ENCODE peak calls at places on chromosomes 2 and 18, in ten cellular contexts. One of them, this sample, is unnamed.

GRCh38 chr18:60555629-60556028 is 183.1 kb upstream of the MC4R start:
- DNase-seq in mammary epithelial cell: no peak
- DNase-seq in Calu3: no peak
- DNase-seq in B cell: no peak
- DNase-seq in HFFc6: no peak
- DNase-seq in cardiac muscle cell: no peak
- DNase-seq in CD8-positive, alpha-beta T cell: no peak
- DNase-seq in RWPE1: no peak
- DNase-seq in psoas muscle: no peak
- DNase-seq in fibroblast of the aortic adventitia: no peak
- DNase-seq in this sample: no peak

GRCh38 chr2:120669121-120669952 is 66.3 kb upstream of the GLI2 start:
- DNase-seq in mammary epithelial cell: no peak
- DNase-seq in Calu3: peak; percentile 69
- DNase-seq in B cell: no peak
- DNase-seq in HFFc6: no peak
- DNase-seq in cardiac muscle cell: peak; percentile 38
- DNase-seq in CD8-positive, alpha-beta T cell: no peak
- DNase-seq in RWPE1: no peak
- DNase-seq in psoas muscle: no peak
- DNase-seq in fibroblast of the aortic adventitia: peak; percentile 17
- DNase-seq in this sample: no peak

GRCh38 chr2:190524928-190525327 is 9.6 kb downstream of the NEMP2 start:
- DNase-seq in mammary epithelial cell: no peak
- DNase-seq in Calu3: no peak
- DNase-seq in B cell: no peak
- DNase-seq in HFFc6: no peak
- DNase-seq in cardiac muscle cell: no peak
- DNase-seq in CD8-positive, alpha-beta T cell: no peak
- DNase-seq in RWPE1: no peak
- DNase-seq in psoas muscle: no peak
- DNase-seq in fibroblast of the aortic adventitia: no peak
- DNase-seq in this sample: no peak

GRCh38 chr2:71779306-71779855 is 326.0 kb downstream of the DYSF start:
- DNase-seq in mammary epithelial cell: no peak
- DNase-seq in Calu3: no peak
- DNase-seq in B cell: no peak
- DNase-seq in HFFc6: no peak
- DNase-seq in cardiac muscle cell: no peak
- DNase-seq in CD8-positive, alpha-beta T cell: no peak
- DNase-seq in RWPE1: no peak
- DNase-seq in psoas muscle: no peak
- DNase-seq in fibroblast of the aortic adventitia: peak; percentile 65
- DNase-seq in this sample: peak; percentile 2

GRCh38 chr2:72081450-72081849 is 66.2 kb downstream of the CYP26B1 start:
- DNase-seq in mammary epithelial cell: peak; percentile 29
- DNase-seq in Calu3: no peak
- DNase-seq in B cell: no peak
- DNase-seq in HFFc6: no peak
- DNase-seq in cardiac muscle cell: no peak
- DNase-seq in CD8-positive, alpha-beta T cell: no peak
- DNase-seq in RWPE1: no peak
- DNase-seq in psoas muscle: no peak
- DNase-seq in fibroblast of the aortic adventitia: peak; percentile 45
- DNase-seq in this sample: no peak

GRCh38 chr2:43943323-43943722 is 52.5 kb downstream of the LRPPRC start:
- DNase-seq in mammary epithelial cell: no peak
- DNase-seq in Calu3: no peak
- DNase-seq in B cell: no peak
- DNase-seq in HFFc6: no peak
- DNase-seq in cardiac muscle cell: no peak
- DNase-seq in CD8-positive, alpha-beta T cell: no peak
- DNase-seq in RWPE1: no peak
- DNase-seq in psoas muscle: no peak
- DNase-seq in fibroblast of the aortic adventitia: no peak
- DNase-seq in this sample: no peak

GRCh38 chr2:43217228-43218220 is 8.9 kb downstream of the ZFP36L2 start:
- DNase-seq in mammary epithelial cell: no peak
- DNase-seq in Calu3: no peak
- DNase-seq in B cell: no peak
- DNase-seq in HFFc6: no peak
- DNase-seq in cardiac muscle cell: peak; percentile 90
- DNase-seq in CD8-positive, alpha-beta T cell: no peak
- DNase-seq in RWPE1: no peak
- DNase-seq in psoas muscle: no peak
- DNase-seq in fibroblast of the aortic adventitia: no peak
- DNase-seq in this sample: no peak

GRCh38 chr2:75256485-75256884 is 57.2 kb upstream of the TACR1 start:
- DNase-seq in mammary epithelial cell: no peak
- DNase-seq in Calu3: no peak
- DNase-seq in B cell: no peak
- DNase-seq in HFFc6: no peak
- DNase-seq in cardiac muscle cell: no peak
- DNase-seq in CD8-positive, alpha-beta T cell: no peak
- DNase-seq in RWPE1: no peak
- DNase-seq in psoas muscle: no peak
- DNase-seq in fibroblast of the aortic adventitia: no peak
- DNase-seq in this sample: no peak

GRCh38 chr18:74196220-74197119 is 48.1 kb downstream of the TIMM21 start:
- DNase-seq in mammary epithelial cell: peak; percentile 52
- DNase-seq in Calu3: peak; percentile 49
- DNase-seq in B cell: peak; percentile 70
- DNase-seq in HFFc6: peak; percentile 39
- DNase-seq in cardiac muscle cell: peak; percentile 72
- DNase-seq in CD8-positive, alpha-beta T cell: peak; percentile 56
- DNase-seq in RWPE1: peak; percentile 79
- DNase-seq in psoas muscle: no peak
- DNase-seq in fibroblast of the aortic adventitia: peak; percentile 80
- DNase-seq in this sample: peak; percentile 84

GRCh38 chr2:28583899-28584553 is 88.2 kb downstream of the PLB1 start:
- DNase-seq in mammary epithelial cell: peak; percentile 97
- DNase-seq in Calu3: peak; percentile 86
- DNase-seq in B cell: no peak
- DNase-seq in HFFc6: peak; percentile 92
- DNase-seq in cardiac muscle cell: no peak
- DNase-seq in CD8-positive, alpha-beta T cell: peak; percentile 50
- DNase-seq in RWPE1: peak; percentile 98
- DNase-seq in psoas muscle: peak; percentile 87
- DNase-seq in fibroblast of the aortic adventitia: peak; percentile 93
- DNase-seq in this sample: no peak

GRCh38 chr2:85935170-85935745 is 46.5 kb upstream of the ST3GAL5 start:
- DNase-seq in mammary epithelial cell: no peak
- DNase-seq in Calu3: no peak
- DNase-seq in B cell: no peak
- DNase-seq in HFFc6: no peak
- DNase-seq in cardiac muscle cell: no peak
- DNase-seq in CD8-positive, alpha-beta T cell: no peak
- DNase-seq in RWPE1: no peak
- DNase-seq in psoas muscle: no peak
- DNase-seq in fibroblast of the aortic adventitia: no peak
- DNase-seq in this sample: no peak

GRCh38 chr2:238228700-238229099 is 11.1 kb downstream of the HES6 start:
- DNase-seq in mammary epithelial cell: no peak
- DNase-seq in Calu3: no peak
- DNase-seq in B cell: no peak
- DNase-seq in HFFc6: no peak
- DNase-seq in cardiac muscle cell: peak; percentile 68
- DNase-seq in CD8-positive, alpha-beta T cell: no peak
- DNase-seq in RWPE1: no peak
- DNase-seq in psoas muscle: no peak
- DNase-seq in fibroblast of the aortic adventitia: peak; percentile 77
- DNase-seq in this sample: no peak

GRCh38 chr2:200373973-200374416 is 67.5 kb downstream of the SPATS2L start:
- DNase-seq in mammary epithelial cell: no peak
- DNase-seq in Calu3: no peak
- DNase-seq in B cell: peak; percentile 59
- DNase-seq in HFFc6: no peak
- DNase-seq in cardiac muscle cell: no peak
- DNase-seq in CD8-positive, alpha-beta T cell: peak; percentile 25
- DNase-seq in RWPE1: peak; percentile 48
- DNase-seq in psoas muscle: no peak
- DNase-seq in fibroblast of the aortic adventitia: no peak
- DNase-seq in this sample: peak; percentile 42

GRCh38 chr2:46804794-46805193 is 110.8 kb downstream of the MCFD2 start:
- DNase-seq in mammary epithelial cell: no peak
- DNase-seq in Calu3: no peak
- DNase-seq in B cell: no peak
- DNase-seq in HFFc6: no peak
- DNase-seq in cardiac muscle cell: no peak
- DNase-seq in CD8-positive, alpha-beta T cell: no peak
- DNase-seq in RWPE1: no peak
- DNase-seq in psoas muscle: no peak
- DNase-seq in fibroblast of the aortic adventitia: peak; percentile 65
- DNase-seq in this sample: no peak

GRCh38 chr18:51342815-51343214 is 145.3 kb upstream of the MEX3C start:
- DNase-seq in mammary epithelial cell: peak; percentile 89
- DNase-seq in Calu3: peak; percentile 61
- DNase-seq in B cell: no peak
- DNase-seq in HFFc6: no peak
- DNase-seq in cardiac muscle cell: no peak
- DNase-seq in CD8-positive, alpha-beta T cell: no peak
- DNase-seq in RWPE1: peak; percentile 64
- DNase-seq in psoas muscle: no peak
- DNase-seq in fibroblast of the aortic adventitia: peak; percentile 22
- DNase-seq in this sample: no peak

GRCh38 chr2:75010571-75010970 is 52.1 kb downstream of the POLE4 start:
- DNase-seq in mammary epithelial cell: no peak
- DNase-seq in Calu3: no peak
- DNase-seq in B cell: no peak
- DNase-seq in HFFc6: no peak
- DNase-seq in cardiac muscle cell: no peak
- DNase-seq in CD8-positive, alpha-beta T cell: no peak
- DNase-seq in RWPE1: no peak
- DNase-seq in psoas muscle: no peak
- DNase-seq in fibroblast of the aortic adventitia: no peak
- DNase-seq in this sample: no peak

DNA sequence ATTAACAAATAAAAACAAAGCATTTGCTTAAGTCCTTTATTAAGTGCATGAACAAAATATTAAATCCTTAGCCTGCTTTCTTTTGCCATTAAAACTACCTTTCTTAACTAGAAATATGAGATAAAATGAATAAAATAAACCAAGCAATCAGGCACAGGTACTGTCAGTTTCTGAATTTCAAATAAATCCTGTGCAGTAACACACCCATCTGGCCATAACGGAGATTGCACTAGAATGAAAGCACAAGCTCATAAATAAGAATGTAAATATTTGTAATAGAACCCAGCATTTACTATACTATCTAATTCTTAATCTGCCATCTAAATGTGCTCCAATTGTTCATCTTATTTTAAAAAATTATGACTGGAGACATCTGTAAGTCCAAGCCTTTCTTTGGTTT is 31.9 kb downstream of the PRKRA start:
- DNase-seq in mammary epithelial cell: no peak
- DNase-seq in Calu3: no peak
- DNase-seq in B cell: no peak
- DNase-seq in HFFc6: peak; percentile 29
- DNase-seq in cardiac muscle cell: no peak
- DNase-seq in CD8-positive, alpha-beta T cell: no peak
- DNase-seq in RWPE1: peak; percentile 13
- DNase-seq in psoas muscle: no peak
- DNase-seq in fibroblast of the aortic adventitia: peak; percentile 52
- DNase-seq in this sample: no peak
- TF ChIP-seq CTCF in mammary epithelial cell: peak; percentile 36
- TF ChIP-seq CTCF in Calu3: no peak
- TF ChIP-seq CTCF in B cell: no peak
- TF ChIP-seq CTCF in HFFc6: peak; percentile 68
- TF ChIP-seq CTCF in cardiac muscle cell: peak; percentile 39
- TF ChIP-seq CTCF in CD8-positive, alpha-beta T cell: no peak
- TF ChIP-seq CTCF in RWPE1: peak; percentile 63
- TF ChIP-seq CTCF in psoas muscle: no peak
- TF ChIP-seq CTCF in fibroblast of the aortic adventitia: peak; percentile 30
- TF ChIP-seq CTCF in this sample: no peak

DNA sequence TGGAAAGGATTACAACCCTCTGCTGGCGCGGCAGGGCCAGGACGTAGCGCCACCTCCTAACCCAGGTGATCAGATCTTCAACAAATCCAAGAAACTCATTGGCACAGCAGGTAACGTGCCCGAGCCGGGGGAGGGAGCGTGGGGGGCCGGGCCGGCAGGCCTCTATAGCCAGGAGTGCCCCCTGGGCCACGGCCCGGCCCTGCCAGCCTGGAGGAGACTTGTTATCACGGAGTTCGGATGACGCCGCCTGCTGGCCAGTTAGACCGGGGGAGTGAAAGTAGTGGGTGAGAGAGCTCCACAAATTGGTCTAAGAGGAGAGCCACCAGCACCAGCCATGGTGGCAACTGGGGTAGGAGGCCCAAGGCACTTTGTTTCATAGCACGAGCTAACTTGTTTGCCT is 8.6 kb upstream of the TMEM214 start:
- DNase-seq in mammary epithelial cell: no peak
- DNase-seq in Calu3: no peak
- DNase-seq in B cell: no peak
- DNase-seq in HFFc6: no peak
- DNase-seq in cardiac muscle cell: no peak
- DNase-seq in CD8-positive, alpha-beta T cell: no peak
- DNase-seq in RWPE1: no peak
- DNase-seq in psoas muscle: no peak
- DNase-seq in fibroblast of the aortic adventitia: no peak
- DNase-seq in this sample: no peak
- TF ChIP-seq CTCF in mammary epithelial cell: peak; percentile 2
- TF ChIP-seq CTCF in Calu3: no peak
- TF ChIP-seq CTCF in B cell: no peak
- TF ChIP-seq CTCF in HFFc6: peak; percentile 33
- TF ChIP-seq CTCF in cardiac muscle cell: peak; percentile 16
- TF ChIP-seq CTCF in CD8-positive, alpha-beta T cell: no peak
- TF ChIP-seq CTCF in RWPE1: no peak
- TF ChIP-seq CTCF in psoas muscle: no peak
- TF ChIP-seq CTCF in fibroblast of the aortic adventitia: no peak
- TF ChIP-seq CTCF in this sample: no peak

DNA sequence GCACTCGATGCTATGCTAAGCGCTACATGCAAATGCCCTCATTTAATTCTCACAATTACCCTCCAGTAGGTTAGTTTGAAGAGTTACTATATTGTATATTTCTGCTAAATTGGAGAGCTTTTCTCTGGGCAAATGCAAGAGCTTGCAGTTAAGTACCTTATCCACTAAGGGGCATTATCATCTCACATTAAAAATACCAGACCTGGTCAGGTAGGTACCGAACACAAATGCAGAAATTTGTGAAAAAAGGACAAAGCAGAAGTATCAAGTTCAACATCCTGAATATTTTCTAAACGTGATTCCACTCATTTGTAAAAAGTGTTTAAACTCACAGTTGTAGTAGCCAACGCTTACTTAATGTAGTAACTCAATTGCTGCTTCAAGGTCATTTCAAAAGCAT is 52.2 kb downstream of the CYRIA start:
- DNase-seq in mammary epithelial cell: no peak
- DNase-seq in Calu3: no peak
- DNase-seq in B cell: peak; percentile 24
- DNase-seq in HFFc6: no peak
- DNase-seq in cardiac muscle cell: no peak
- DNase-seq in CD8-positive, alpha-beta T cell: no peak
- DNase-seq in RWPE1: peak; percentile 61
- DNase-seq in psoas muscle: no peak
- DNase-seq in fibroblast of the aortic adventitia: peak; percentile 4
- DNase-seq in this sample: peak; percentile 45
- TF ChIP-seq CTCF in mammary epithelial cell: peak; percentile 56
- TF ChIP-seq CTCF in Calu3: peak; percentile 15
- TF ChIP-seq CTCF in B cell: peak; percentile 74
- TF ChIP-seq CTCF in HFFc6: peak; percentile 61
- TF ChIP-seq CTCF in cardiac muscle cell: peak; percentile 50
- TF ChIP-seq CTCF in CD8-positive, alpha-beta T cell: no peak
- TF ChIP-seq CTCF in RWPE1: peak; percentile 48
- TF ChIP-seq CTCF in psoas muscle: peak; percentile 63
- TF ChIP-seq CTCF in fibroblast of the aortic adventitia: no peak
- TF ChIP-seq CTCF in this sample: peak; percentile 49

GRCh38 chr18:42072407-42072806 is 117.4 kb downstream of the PIK3C3 start:
- DNase-seq in mammary epithelial cell: no peak
- DNase-seq in Calu3: no peak
- DNase-seq in B cell: no peak
- DNase-seq in HFFc6: no peak
- DNase-seq in cardiac muscle cell: no peak
- DNase-seq in CD8-positive, alpha-beta T cell: no peak
- DNase-seq in RWPE1: no peak
- DNase-seq in psoas muscle: no peak
- DNase-seq in fibroblast of the aortic adventitia: no peak
- DNase-seq in this sample: no peak
- TF ChIP-seq CTCF in mammary epithelial cell: no peak
- TF ChIP-seq CTCF in Calu3: no peak
- TF ChIP-seq CTCF in B cell: no peak
- TF ChIP-seq CTCF in HFFc6: peak; percentile 46
- TF ChIP-seq CTCF in cardiac muscle cell: peak; percentile 11
- TF ChIP-seq CTCF in CD8-positive, alpha-beta T cell: no peak
- TF ChIP-seq CTCF in RWPE1: no peak
- TF ChIP-seq CTCF in psoas muscle: no peak
- TF ChIP-seq CTCF in fibroblast of the aortic adventitia: no peak
- TF ChIP-seq CTCF in this sample: no peak